ENCODE peak calls at places on chromosomes 13 and 19, in four cellular contexts. B is IMR-90, E is neural progenitor cell, A is brain microvascular endothelial cell. O is an unnamed sample.

GRCh38 chr19:56836059-56836458 is 4.5 kb downstream of the PEG3 start:
- DNase-seq in B (no peak), E (no peak), A (no peak), O (no peak)

GRCh38 chr13:20940083-20940482 is 37.5 kb upstream of the XPO4 start:
- DNase-seq in A (no peak), B (peak), E (no peak), O (no peak)

GRCh38 chr13:52760078-52760477 is 20.5 kb upstream of the CNMD start:
- DNase-seq in B (no peak), A (no peak), E (no peak), O (no peak)

GRCh38 chr19:41934849-41935374 is 6.7 kb upstream of the ERFL start:
- DNase-seq in E (peak), A (peak), B (peak), O (peak)

GRCh38 chr19:6806488-6806887 is 34.0 kb downstream of the VAV1 start:
- DNase-seq in A (no peak), B (no peak), E (no peak), O (no peak)

GRCh38 chr13:108528303-108528702 is 101.1 kb upstream of the MYO16 start:
- DNase-seq in B (no peak), E (no peak), A (no peak), O (no peak)

GRCh38 chr13:41587490-41587889 is 130.1 kb downstream of the RGCC start:
- DNase-seq in B (no peak), E (peak), A (no peak), O (no peak)

GRCh38 chr13:41767801-41768200 is 193.1 kb downstream of the VWA8 start:
- DNase-seq in E (no peak), B (peak), A (no peak), O (peak)

GRCh38 chr13:39766464-39767167 is 111.2 kb downstream of the COG6 start:
- DNase-seq in A (no peak), B (no peak), E (no peak), O (no peak)

GRCh38 chr13:31321457-31321856 is 121.7 kb downstream of the B3GLCT start:
- DNase-seq in A (no peak), B (no peak), E (no peak), O (no peak)

GRCh38 chr19:34118879-34119748 is 53.2 kb upstream of the LSM14A start:
- DNase-seq in A (no peak), E (no peak), B (no peak), O (no peak)

GRCh38 chr13:99355267-99356215 is 48.3 kb upstream of the GPR183 start:
- DNase-seq in B (no peak), A (no peak), E (no peak), O (no peak)

GRCh38 chr13:32159147-32159869 is 127.7 kb downstream of the FRY start:
- DNase-seq in A (no peak), B (peak), E (no peak), O (no peak)

GRCh38 chr13:95603887-95604533 is 40.5 kb downstream of the DZIP1 start:
- DNase-seq in E (no peak), B (no peak), A (peak), O (peak)

GRCh38 chr19:1163283-1163933 is 10.7 kb downstream of the SBNO2 start:
- DNase-seq in E (no peak), B (no peak), A (no peak), O (no peak)

GRCh38 chr19:54469496-54469934 is 3.6 kb downstream of the CDC42EP5 start:
- DNase-seq in B (no peak), E (no peak), A (no peak), O (no peak)

GRCh38 chr19:3653865-3654513 is 27.4 kb upstream of the CACTIN start:
- DNase-seq in B (no peak), A (no peak), E (peak), O (no peak)
- TF ChIP-seq CTCF in B (peak), A (peak), E (peak), O (no peak)

DNA sequence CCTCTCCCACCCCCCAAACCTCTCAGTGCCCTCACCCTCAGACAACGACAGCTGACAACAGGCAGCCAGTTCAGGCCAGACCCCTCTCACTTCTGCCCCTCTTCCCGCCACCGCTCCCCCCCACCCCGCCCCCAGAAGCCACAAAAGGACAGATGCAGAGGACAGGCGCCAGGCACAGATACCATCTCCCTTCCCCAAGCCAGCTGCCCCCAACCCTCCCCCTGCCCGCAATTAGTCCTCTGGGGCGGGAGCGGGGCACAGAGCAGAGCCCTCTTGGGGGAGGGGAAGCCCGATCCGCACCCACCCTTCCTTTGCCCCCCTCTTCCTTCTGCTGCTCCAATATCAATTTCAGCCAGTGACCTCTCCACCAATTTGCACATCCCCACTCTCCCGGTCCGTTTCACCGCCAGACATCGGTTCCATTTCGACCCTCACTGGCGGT is 585 bp upstream of the SHD start:
- DNase-seq in E (peak), A (no peak), B (no peak), O (no peak)
- H3K4me3 ChIP-seq in E (peak), A (no peak), B (no peak), O (no peak)

GRCh38 chr13:49908637-49909036 is 27.5 kb downstream of the SPRYD7 start:
- DNase-seq in E (peak), B (no peak), A (no peak), O (no peak)
- TF ChIP-seq CTCF in E (peak), B (no peak), A (peak), O (no peak)

DNA sequence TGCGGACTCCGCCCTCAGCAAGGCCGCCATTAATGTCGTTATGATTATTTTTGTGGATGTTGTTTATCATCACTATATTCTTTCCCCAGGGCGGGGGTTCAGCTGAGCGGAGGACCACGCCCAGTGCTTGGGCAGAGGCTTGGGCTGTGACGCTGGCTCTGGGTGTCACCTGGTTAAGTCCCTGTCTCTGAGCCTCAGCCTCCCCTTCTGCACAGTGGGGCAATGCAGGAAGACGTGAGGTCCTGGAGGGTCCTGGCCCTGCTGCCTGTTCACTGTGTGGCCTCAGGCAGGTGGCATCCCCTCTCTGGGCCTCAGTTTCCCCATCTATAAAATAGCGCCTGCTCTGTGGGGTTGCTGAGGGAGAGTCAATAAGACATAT is 32.5 kb downstream of the NFIC start:
- DNase-seq in E (no peak), B (no peak), A (no peak), O (no peak)
- H3K4me3 ChIP-seq in E (no peak), B (no peak), A (no peak), O (no peak)

GRCh38 chr19:11694533-11695439 is 44.0 kb downstream of the ZNF823 start:
- DNase-seq in B (peak), E (peak), A (peak), O (peak)

GRCh38 chr19:11692127-11692790 is 46.5 kb downstream of the ZNF823 start:
- DNase-seq in E (no peak), A (no peak), B (no peak), O (no peak)

GRCh38 chr19:11697284-11697855 is 41.4 kb downstream of the ZNF823 start:
- DNase-seq in B (no peak), E (no peak), A (no peak), O (no peak)

GRCh38 chr19:11698231-11698630 is 40.5 kb downstream of the ZNF823 start:
- DNase-seq in E (no peak), A (no peak), B (no peak), O (no peak)

GRCh38 chr19:11693505-11694499 is 44.9 kb downstream of the ZNF823 start:
- DNase-seq in E (peak), A (peak), B (peak), O (peak)
- TF ChIP-seq CTCF in E (no peak), A (no peak), B (peak), O (no peak)